ENCODE peak calls at places on chromosome 14, in eight cellular contexts. W is HFFc6; S is naive B cell; C is GM23248; N is GM20000; M is H7; A is PC-3; Q is stimulated activated CD8-positive, alpha-beta memory T cell treated with anti-CD3 and anti-CD28 coated beads, Interleukin-15, amount 100 ng/mL, for 24 hours. F is an unnamed sample.
A peak's percentile ranks its signal among the peaks of the same experiment; 100 is the strongest.

GRCh38 chr14:68639518-68640292 is 153.2 kb downstream of the ZFP36L1 start:
- DNase-seq in A (no peak), Q (no peak), M (no peak), C (no peak), N (no peak), W (no peak), S (no peak), F (no peak)

GRCh38 chr14:99006271-99006670 is 265.7 kb downstream of the BCL11B start:
- DNase-seq in W (no peak), N (no peak), S (no peak), A (no peak), M (no peak), C (no peak), Q (no peak), F (no peak)

GRCh38 chr14:77065851-77066554 is 32.1 kb upstream of the CIPC start:
- DNase-seq in Q (no peak), M (no peak), A (no peak), C (peak; percentile 45), S (no peak), W (no peak), N (no peak), F (no peak)

GRCh38 chr14:101819251-101819990 is 57.9 kb downstream of the PPP2R5C start:
- DNase-seq in S (no peak), N (no peak), C (no peak), W (no peak), A (no peak), Q (no peak), M (no peak), F (no peak)

GRCh38 chr14:87805315-87805723 is 187.7 kb downstream of the GALC start:
- DNase-seq in W (peak; percentile 3), C (peak; percentile 48), Q (peak; percentile 25), N (peak; percentile 40), S (peak; percentile 0), M (peak; percentile 59), A (peak; percentile 22), F (peak; percentile 78)

GRCh38 chr14:104465482-104466390 is 113.8 kb upstream of the C14orf180 start:
- DNase-seq in Q (no peak), A (no peak), N (no peak), M (no peak), C (no peak), S (no peak), W (no peak), F (no peak)

GRCh38 chr14:65462411-65462810 is 49.9 kb downstream of the FUT8 start:
- DNase-seq in C (peak; percentile 50), M (no peak), S (no peak), N (peak; percentile 53), Q (no peak), W (peak; percentile 63), A (peak; percentile 32), F (no peak)

GRCh38 chr14:70905316-70905715 is 1.9 kb upstream of the PCNX1 start:
- DNase-seq in N (no peak), M (no peak), W (peak; percentile 31), Q (no peak), A (no peak), S (no peak), C (no peak), F (no peak)

GRCh38 chr14:55045087-55045486 is 6.4 kb upstream of the MAPK1IP1L start:
- DNase-seq in A (no peak), S (no peak), M (no peak), W (no peak), Q (no peak), C (no peak), N (no peak), F (no peak)

GRCh38 chr14:66140213-66140918 is 345.8 kb upstream of the CCDC196 start:
- DNase-seq in N (peak; percentile 64), W (no peak), M (no peak), S (peak; percentile 41), Q (no peak), A (no peak), C (no peak), F (no peak)

GRCh38 chr14:52950898-52951729 is at the start of gene FERMT2:
- DNase-seq in W (peak; percentile 71), Q (no peak), A (peak; percentile 83), S (no peak), M (peak; percentile 97), N (peak; percentile 85), C (peak; percentile 92), F (peak; percentile 89)

GRCh38 chr14:50887476-50887875 is 15.6 kb downstream of the ABHD12B start:
- DNase-seq in M (no peak), A (no peak), Q (no peak), N (no peak), C (no peak), S (no peak), W (no peak), F (no peak)

GRCh38 chr14:32366256-32366655 is 37.2 kb downstream of the AKAP6 start:
- DNase-seq in M (no peak), C (peak; percentile 67), W (peak; percentile 52), A (peak; percentile 4), N (no peak), Q (no peak), S (no peak), F (no peak)

GRCh38 chr14:51094282-51094821 is 553 bp downstream of the TRIM9 start:
- DNase-seq in C (peak; percentile 30), S (peak; percentile 21), A (no peak), N (no peak), Q (no peak), W (no peak), M (peak; percentile 63), F (peak; percentile 43)

GRCh38 chr14:59362533-59362932 is 102.6 kb downstream of the GPR135 start:
- DNase-seq in S (no peak), N (no peak), C (peak; percentile 52), A (peak; percentile 83), M (no peak), W (no peak), Q (no peak), F (no peak)

GRCh38 chr14:63956326-63956725 is 103.5 kb downstream of the SYNE2 start:
- DNase-seq in Q (no peak), W (peak; percentile 55), C (peak; percentile 43), S (no peak), N (no peak), A (peak; percentile 19), M (no peak), F (no peak)

GRCh38 chr14:30214456-30215090 is 286.9 kb upstream of the PRKD1 start:
- DNase-seq in S (no peak), C (peak; percentile 85), A (peak; percentile 74), N (peak; percentile 16), W (peak; percentile 76), M (peak; percentile 7), Q (no peak), F (no peak)

GRCh38 chr14:88599321-88599720 is 36.5 kb downstream of the ZC3H14 start:
- DNase-seq in Q (no peak), W (no peak), S (no peak), M (no peak), A (no peak), C (no peak), N (peak; percentile 31), F (no peak)

GRCh38 chr14:76784881-76785280 is 23.6 kb downstream of the VASH1 start:
- DNase-seq in S (peak; percentile 42), N (peak; percentile 87), A (peak; percentile 77), Q (no peak), C (peak; percentile 72), M (peak; percentile 98), W (peak; percentile 57), F (peak; percentile 90)

GRCh38 chr14:99348816-99349609 is 77.0 kb upstream of the BCL11B start:
- DNase-seq in Q (no peak), N (no peak), S (no peak), C (peak; percentile 35), A (no peak), W (no peak), M (peak; percentile 47), F (no peak)

GRCh38 chr14:62118461-62118860 is 356.2 kb downstream of the SNAPC1 start:
- DNase-seq in C (no peak), N (peak; percentile 12), W (no peak), S (no peak), Q (no peak), M (no peak), A (no peak), F (no peak)